ENCODE peak calls at places on chromosomes 16 and 17, in seven cellular contexts. Y is EL, P is GDM1, B is Right ventricle myocardium superior, W is A172, T is NCI-H1694 treated with DMSO at 0.1 percent for 48 hours, H is neuronal stem cell. S is an unnamed sample.

GRCh38 chr17:30824002-30824355 is 513 bp downstream of the CRLF3 start:
- DNase-seq in P (no peak), W (no peak), T (peak), B (no peak), H (no peak), Y (peak), S (peak)

GRCh38 chr16:85753559-85753958 is 2.7 kb upstream of the C16orf74 start:
- DNase-seq in W (no peak), T (no peak), H (no peak), P (no peak), Y (no peak), B (no peak), S (no peak)

GRCh38 chr16:15894571-15895358 is 6.4 kb upstream of the CEP20 start:
- DNase-seq in P (no peak), H (no peak), T (no peak), Y (no peak), B (no peak), W (no peak), S (no peak)

GRCh38 chr17:76154935-76155845 is 14.1 kb upstream of the FOXJ1 start:
- DNase-seq in B (peak), W (no peak), H (no peak), Y (no peak), T (no peak), P (no peak), S (no peak)

GRCh38 chr17:82963104-82963950 is 116.1 kb upstream of the METRNL start:
- DNase-seq in B (peak), Y (peak), T (no peak), W (no peak), P (no peak), H (peak), S (peak)

GRCh38 chr17:40176409-40177110 is 710 bp upstream of the RAPGEFL1 start:
- DNase-seq in W (no peak), P (no peak), Y (no peak), T (no peak), B (no peak), H (no peak), S (peak)

GRCh38 chr17:70310251-70310672 is 140.9 kb downstream of the KCNJ2 start:
- DNase-seq in Y (no peak), W (no peak), T (no peak), H (no peak), P (no peak), B (no peak), S (no peak)

GRCh38 chr16:49055824-49056545 is 225.7 kb downstream of the CBLN1 start:
- DNase-seq in T (no peak), H (no peak), B (no peak), Y (no peak), P (no peak), W (no peak), S (no peak)

S was measured in thyroid gland.